ENCODE peak calls at places on chromosomes 6 and 20, in ten cellular contexts. One of them, this sample, is unnamed.

GRCh38 chr20:64077876-64078551 is 1.3 kb downstream of the RGS19 start:
- DNase-seq in neural progenitor cell: no peak
- DNase-seq in right atrium auricular region: no peak
- DNase-seq in cardiac muscle cell: no peak
- DNase-seq in tibial artery: no peak
- DNase-seq in CD8-positive, alpha-beta T cell: peak; percentile 62
- DNase-seq in Peyer's patch: peak; percentile 91
- DNase-seq in hepatocyte: no peak
- DNase-seq in prostate gland: no peak
- DNase-seq in mesendoderm: no peak
- DNase-seq in this sample: no peak

GRCh38 chr6:144278659-144279314 is 6.3 kb upstream of the UTRN start:
- DNase-seq in neural progenitor cell: no peak
- DNase-seq in right atrium auricular region: no peak
- DNase-seq in cardiac muscle cell: no peak
- DNase-seq in tibial artery: no peak
- DNase-seq in CD8-positive, alpha-beta T cell: no peak
- DNase-seq in Peyer's patch: no peak
- DNase-seq in hepatocyte: no peak
- DNase-seq in prostate gland: no peak
- DNase-seq in mesendoderm: peak; percentile 29
- DNase-seq in this sample: no peak

GRCh38 chr6:128112494-128112893 is 211.6 kb upstream of the THEMIS start:
- DNase-seq in neural progenitor cell: no peak
- DNase-seq in right atrium auricular region: no peak
- DNase-seq in cardiac muscle cell: no peak
- DNase-seq in tibial artery: no peak
- DNase-seq in CD8-positive, alpha-beta T cell: no peak
- DNase-seq in Peyer's patch: no peak
- DNase-seq in hepatocyte: peak; percentile 6
- DNase-seq in prostate gland: no peak
- DNase-seq in mesendoderm: no peak
- DNase-seq in this sample: no peak

GRCh38 chr20:48075591-48076174 is 290.4 kb upstream of the SULF2 start:
- DNase-seq in neural progenitor cell: no peak
- DNase-seq in right atrium auricular region: no peak
- DNase-seq in cardiac muscle cell: no peak
- DNase-seq in tibial artery: no peak
- DNase-seq in CD8-positive, alpha-beta T cell: no peak
- DNase-seq in Peyer's patch: no peak
- DNase-seq in hepatocyte: no peak
- DNase-seq in prostate gland: no peak
- DNase-seq in mesendoderm: no peak
- DNase-seq in this sample: no peak

GRCh38 chr20:62285722-62286121 is 17.1 kb upstream of the ADRM1 start:
- DNase-seq in neural progenitor cell: no peak
- DNase-seq in right atrium auricular region: peak; percentile 63
- DNase-seq in cardiac muscle cell: no peak
- DNase-seq in tibial artery: no peak
- DNase-seq in CD8-positive, alpha-beta T cell: no peak
- DNase-seq in Peyer's patch: no peak
- DNase-seq in hepatocyte: no peak
- DNase-seq in prostate gland: no peak
- DNase-seq in mesendoderm: no peak
- DNase-seq in this sample: no peak

GRCh38 chr6:27359231-27359630 is 29.3 kb upstream of the ZNF391 start:
- DNase-seq in neural progenitor cell: no peak
- DNase-seq in right atrium auricular region: no peak
- DNase-seq in cardiac muscle cell: no peak
- DNase-seq in tibial artery: no peak
- DNase-seq in CD8-positive, alpha-beta T cell: no peak
- DNase-seq in Peyer's patch: no peak
- DNase-seq in hepatocyte: no peak
- DNase-seq in prostate gland: no peak
- DNase-seq in mesendoderm: no peak
- DNase-seq in this sample: no peak

GRCh38 chr6:24574809-24575208 is 71.2 kb downstream of the KIAA0319 start:
- DNase-seq in neural progenitor cell: no peak
- DNase-seq in right atrium auricular region: no peak
- DNase-seq in cardiac muscle cell: no peak
- DNase-seq in tibial artery: peak; percentile 38
- DNase-seq in CD8-positive, alpha-beta T cell: no peak
- DNase-seq in Peyer's patch: peak; percentile 53
- DNase-seq in hepatocyte: no peak
- DNase-seq in prostate gland: no peak
- DNase-seq in mesendoderm: peak; percentile 76
- DNase-seq in this sample: no peak

GRCh38 chr6:20302702-20303251 is 90.5 kb upstream of the MBOAT1 start:
- DNase-seq in neural progenitor cell: no peak
- DNase-seq in right atrium auricular region: no peak
- DNase-seq in cardiac muscle cell: peak; percentile 39
- DNase-seq in tibial artery: no peak
- DNase-seq in CD8-positive, alpha-beta T cell: no peak
- DNase-seq in Peyer's patch: no peak
- DNase-seq in hepatocyte: no peak
- DNase-seq in prostate gland: no peak
- DNase-seq in mesendoderm: peak; percentile 84
- DNase-seq in this sample: no peak

GRCh38 chr20:35695978-35696377 is 3.2 kb downstream of the NFS1 start:
- DNase-seq in neural progenitor cell: no peak
- DNase-seq in right atrium auricular region: no peak
- DNase-seq in cardiac muscle cell: no peak
- DNase-seq in tibial artery: no peak
- DNase-seq in CD8-positive, alpha-beta T cell: no peak
- DNase-seq in Peyer's patch: no peak
- DNase-seq in hepatocyte: no peak
- DNase-seq in prostate gland: no peak
- DNase-seq in mesendoderm: no peak
- DNase-seq in this sample: no peak

GRCh38 chr20:35699914-35700624 is 864 bp downstream of the ROMO1 start:
- DNase-seq in neural progenitor cell: no peak
- DNase-seq in right atrium auricular region: no peak
- DNase-seq in cardiac muscle cell: no peak
- DNase-seq in tibial artery: no peak
- DNase-seq in CD8-positive, alpha-beta T cell: no peak
- DNase-seq in Peyer's patch: no peak
- DNase-seq in hepatocyte: no peak
- DNase-seq in prostate gland: no peak
- DNase-seq in mesendoderm: no peak
- DNase-seq in this sample: no peak

GRCh38 chr20:35699127-35699913 is at the start of the genes NFS1 and ROMO1:
- DNase-seq in neural progenitor cell: peak; percentile 95
- DNase-seq in right atrium auricular region: peak; percentile 80
- DNase-seq in cardiac muscle cell: peak; percentile 95
- DNase-seq in tibial artery: peak; percentile 80
- DNase-seq in CD8-positive, alpha-beta T cell: peak; percentile 87
- DNase-seq in Peyer's patch: peak; percentile 94
- DNase-seq in hepatocyte: peak; percentile 95
- DNase-seq in prostate gland: peak; percentile 77
- DNase-seq in mesendoderm: peak; percentile 95
- DNase-seq in this sample: peak; percentile 89

GRCh38 chr20:35698298-35699126 is 640 bp downstream of the NFS1 start:
- DNase-seq in neural progenitor cell: peak; percentile 47
- DNase-seq in right atrium auricular region: peak; percentile 55
- DNase-seq in cardiac muscle cell: peak; percentile 29
- DNase-seq in tibial artery: no peak
- DNase-seq in CD8-positive, alpha-beta T cell: no peak
- DNase-seq in Peyer's patch: no peak
- DNase-seq in hepatocyte: peak; percentile 10
- DNase-seq in prostate gland: peak; percentile 10
- DNase-seq in mesendoderm: peak; percentile 34
- DNase-seq in this sample: no peak

GRCh38 chr20:35697696-35698297 is 1.4 kb downstream of the NFS1 start:
- DNase-seq in neural progenitor cell: no peak
- DNase-seq in right atrium auricular region: no peak
- DNase-seq in cardiac muscle cell: no peak
- DNase-seq in tibial artery: no peak
- DNase-seq in CD8-positive, alpha-beta T cell: no peak
- DNase-seq in Peyer's patch: no peak
- DNase-seq in hepatocyte: no peak
- DNase-seq in prostate gland: no peak
- DNase-seq in mesendoderm: no peak
- DNase-seq in this sample: no peak
- H3K27ac ChIP-seq in neural progenitor cell: no peak overlapping the region
- H3K27ac ChIP-seq in right atrium auricular region: no peak overlapping the region
- H3K27ac ChIP-seq in cardiac muscle cell: peak overlapping the region; percentile 92
- H3K27ac ChIP-seq in tibial artery: no peak overlapping the region
- H3K27ac ChIP-seq in CD8-positive, alpha-beta T cell: no peak overlapping the region
- H3K27ac ChIP-seq in Peyer's patch: no peak overlapping the region
- H3K27ac ChIP-seq in hepatocyte: peak overlapping the region; percentile 97
- H3K27ac ChIP-seq in prostate gland: no peak overlapping the region
- H3K27ac ChIP-seq in mesendoderm: no peak overlapping the region
- H3K27ac ChIP-seq in this sample: no peak overlapping the region

DNA sequence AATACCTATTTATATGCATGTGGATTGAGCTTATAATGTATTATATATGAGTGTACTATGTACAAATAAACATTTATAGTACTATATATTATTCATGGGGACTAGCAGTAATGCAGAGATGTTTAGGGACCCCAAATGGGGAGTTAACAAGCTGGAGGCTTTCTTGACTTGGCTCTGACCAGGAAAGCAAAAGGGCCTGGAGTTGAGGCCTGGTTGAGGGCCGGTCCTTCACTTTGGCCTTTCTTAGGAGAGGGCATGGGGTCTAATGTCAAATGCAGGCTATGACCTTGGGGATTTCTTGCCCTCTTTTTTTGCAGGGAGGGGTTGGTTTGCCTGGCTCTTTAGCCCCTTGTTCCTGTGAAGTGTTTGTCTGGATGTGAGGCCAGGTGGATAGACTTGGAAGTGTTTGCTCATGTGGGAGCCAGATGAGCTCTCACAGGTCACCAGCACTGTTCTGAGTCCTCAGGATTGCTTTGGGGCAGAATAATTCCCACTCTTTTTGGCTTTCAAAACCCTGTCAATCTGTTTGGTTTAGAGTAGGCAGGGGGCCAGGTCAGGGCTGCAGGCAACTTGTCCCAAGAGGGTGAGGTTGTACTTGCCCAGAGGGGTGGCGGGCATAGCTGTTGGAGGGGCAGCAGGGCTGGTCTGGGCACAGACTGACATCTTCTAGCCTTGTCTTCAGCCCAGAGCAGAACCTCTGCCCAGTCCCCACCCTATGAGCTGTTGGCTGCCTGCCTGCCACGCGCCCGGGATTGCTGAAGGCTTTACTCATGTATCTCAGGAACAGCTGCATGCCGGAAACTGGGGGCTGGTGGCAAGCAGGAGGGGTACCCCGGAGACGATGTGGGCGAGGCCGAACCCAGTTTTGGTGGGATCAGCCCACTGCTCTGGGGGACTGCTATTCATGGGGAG is 14.6 kb downstream of the TJAP1 start:
- DNase-seq in neural progenitor cell: no peak
- DNase-seq in right atrium auricular region: peak; percentile 91
- DNase-seq in cardiac muscle cell: no peak
- DNase-seq in tibial artery: peak; percentile 83
- DNase-seq in CD8-positive, alpha-beta T cell: no peak
- DNase-seq in Peyer's patch: peak; percentile 86
- DNase-seq in hepatocyte: no peak
- DNase-seq in prostate gland: peak; percentile 84
- DNase-seq in mesendoderm: no peak
- DNase-seq in this sample: peak; percentile 92
- H3K27ac ChIP-seq in neural progenitor cell: no peak overlapping the region
- H3K27ac ChIP-seq in right atrium auricular region: peak overlapping the region; percentile 79
- H3K27ac ChIP-seq in cardiac muscle cell: no peak overlapping the region
- H3K27ac ChIP-seq in tibial artery: peak overlapping the region; percentile 34
- H3K27ac ChIP-seq in CD8-positive, alpha-beta T cell: no peak overlapping the region
- H3K27ac ChIP-seq in Peyer's patch: peak overlapping the region; percentile 48
- H3K27ac ChIP-seq in hepatocyte: peak overlapping the region; percentile 60
- H3K27ac ChIP-seq in prostate gland: peak overlapping the region; percentile 44
- H3K27ac ChIP-seq in mesendoderm: no peak overlapping the region
- H3K27ac ChIP-seq in this sample: no peak overlapping the region

GRCh38 chr6:3258720-3259490 is at the start of gene PSMG4:
- DNase-seq in neural progenitor cell: peak; percentile 95
- DNase-seq in right atrium auricular region: peak; percentile 91
- DNase-seq in cardiac muscle cell: peak; percentile 95
- DNase-seq in tibial artery: peak; percentile 91
- DNase-seq in CD8-positive, alpha-beta T cell: peak; percentile 95
- DNase-seq in Peyer's patch: peak; percentile 97
- DNase-seq in hepatocyte: peak; percentile 96
- DNase-seq in prostate gland: peak; percentile 93
- DNase-seq in mesendoderm: peak; percentile 93
- DNase-seq in this sample: peak; percentile 97

GRCh38 chr6:3259491-3259958 is 778 bp downstream of the PSMG4 start:
- DNase-seq in neural progenitor cell: peak; percentile 51
- DNase-seq in right atrium auricular region: no peak
- DNase-seq in cardiac muscle cell: peak; percentile 45
- DNase-seq in tibial artery: no peak
- DNase-seq in CD8-positive, alpha-beta T cell: peak; percentile 27
- DNase-seq in Peyer's patch: peak; percentile 53
- DNase-seq in hepatocyte: peak; percentile 55
- DNase-seq in prostate gland: no peak
- DNase-seq in mesendoderm: peak; percentile 81
- DNase-seq in this sample: no peak

GRCh38 chr6:3260772-3261517 is 2.2 kb downstream of the PSMG4 start:
- DNase-seq in neural progenitor cell: no peak
- DNase-seq in right atrium auricular region: no peak
- DNase-seq in cardiac muscle cell: no peak
- DNase-seq in tibial artery: no peak
- DNase-seq in CD8-positive, alpha-beta T cell: no peak
- DNase-seq in Peyer's patch: no peak
- DNase-seq in hepatocyte: no peak
- DNase-seq in prostate gland: no peak
- DNase-seq in mesendoderm: no peak
- DNase-seq in this sample: no peak

GRCh38 chr6:3261518-3261820 is 2.7 kb downstream of the PSMG4 start:
- DNase-seq in neural progenitor cell: no peak
- DNase-seq in right atrium auricular region: no peak
- DNase-seq in cardiac muscle cell: no peak
- DNase-seq in tibial artery: no peak
- DNase-seq in CD8-positive, alpha-beta T cell: no peak
- DNase-seq in Peyer's patch: no peak
- DNase-seq in hepatocyte: no peak
- DNase-seq in prostate gland: no peak
- DNase-seq in mesendoderm: no peak
- DNase-seq in this sample: no peak

DNA sequence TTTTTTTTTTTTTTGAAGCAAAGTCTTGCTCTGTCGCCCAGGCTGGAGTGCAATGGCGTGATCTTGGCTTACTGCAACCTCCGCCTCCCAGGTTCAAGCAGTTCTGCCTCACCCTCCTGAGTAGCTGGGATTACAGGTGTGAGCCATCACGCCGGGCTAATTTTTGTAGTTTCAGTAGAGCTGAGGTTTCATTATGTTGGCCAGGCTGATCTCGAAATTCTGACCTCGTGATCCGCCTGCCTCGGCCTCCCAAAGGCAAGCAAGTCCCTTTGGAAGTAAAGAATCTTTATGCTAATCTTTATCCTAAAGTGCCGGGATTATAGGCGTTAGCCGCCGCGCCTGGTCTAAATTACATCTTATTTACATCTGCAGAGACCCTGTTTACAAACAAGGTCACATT is 1.5 kb downstream of the PSMG4 start:
- DNase-seq in neural progenitor cell: no peak
- DNase-seq in right atrium auricular region: no peak
- DNase-seq in cardiac muscle cell: no peak
- DNase-seq in tibial artery: no peak
- DNase-seq in CD8-positive, alpha-beta T cell: no peak
- DNase-seq in Peyer's patch: no peak
- DNase-seq in hepatocyte: no peak
- DNase-seq in prostate gland: no peak
- DNase-seq in mesendoderm: no peak
- DNase-seq in this sample: no peak
- H3K27ac ChIP-seq in neural progenitor cell: no peak overlapping the region
- H3K27ac ChIP-seq in right atrium auricular region: no peak overlapping the region
- H3K27ac ChIP-seq in cardiac muscle cell: no peak overlapping the region
- H3K27ac ChIP-seq in tibial artery: no peak overlapping the region
- H3K27ac ChIP-seq in CD8-positive, alpha-beta T cell: no peak overlapping the region
- H3K27ac ChIP-seq in Peyer's patch: no peak overlapping the region
- H3K27ac ChIP-seq in hepatocyte: no peak overlapping the region
- H3K27ac ChIP-seq in prostate gland: no peak overlapping the region
- H3K27ac ChIP-seq in mesendoderm: no peak overlapping the region
- H3K27ac ChIP-seq in this sample: peak overlapping the region; percentile 65

DNA sequence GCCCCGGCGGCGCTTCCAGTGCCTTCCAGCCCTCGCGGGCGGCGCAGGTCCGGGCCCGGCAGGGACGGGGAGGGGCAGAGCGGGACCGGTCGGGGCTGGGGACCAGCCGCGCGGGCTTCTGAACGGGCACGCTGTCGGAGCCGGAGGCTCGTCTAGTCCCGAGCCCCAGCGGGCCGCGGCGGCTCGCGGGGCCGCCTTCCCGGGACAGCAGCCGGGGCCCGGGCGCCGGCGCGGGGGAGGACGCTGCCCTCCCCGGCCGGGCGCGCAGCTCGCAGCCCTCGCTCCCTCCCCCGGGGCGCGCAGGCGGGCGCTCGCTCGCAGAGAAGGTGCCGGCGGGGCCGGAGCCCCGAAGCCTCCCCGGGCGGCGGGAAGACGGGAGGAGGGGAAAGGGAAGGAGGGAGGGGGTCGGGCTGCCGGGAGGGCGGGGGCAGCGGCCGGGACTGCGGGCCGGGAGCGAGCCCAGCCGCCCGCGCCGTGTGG is 696 bp upstream of the SIRPA start:
- DNase-seq in neural progenitor cell: peak; percentile 86
- DNase-seq in right atrium auricular region: no peak
- DNase-seq in cardiac muscle cell: peak; percentile 83
- DNase-seq in tibial artery: no peak
- DNase-seq in CD8-positive, alpha-beta T cell: no peak
- DNase-seq in Peyer's patch: no peak
- DNase-seq in hepatocyte: peak; percentile 87
- DNase-seq in prostate gland: peak; percentile 59
- DNase-seq in mesendoderm: peak; percentile 80
- DNase-seq in this sample: peak; percentile 77
- H3K27ac ChIP-seq in neural progenitor cell: no peak overlapping the region
- H3K27ac ChIP-seq in right atrium auricular region: peak overlapping the region; percentile 96
- H3K27ac ChIP-seq in cardiac muscle cell: peak overlapping the region; percentile 93
- H3K27ac ChIP-seq in tibial artery: peak overlapping the region; percentile 88
- H3K27ac ChIP-seq in CD8-positive, alpha-beta T cell: no peak overlapping the region
- H3K27ac ChIP-seq in Peyer's patch: peak overlapping the region; percentile 94
- H3K27ac ChIP-seq in hepatocyte: peak overlapping the region; percentile 95
- H3K27ac ChIP-seq in prostate gland: peak overlapping the region; percentile 92
- H3K27ac ChIP-seq in mesendoderm: peak overlapping the region; percentile 49
- H3K27ac ChIP-seq in this sample: peak overlapping the region; percentile 91

This sample was measured in psoas muscle.